ENCODE peak calls at places on chromosomes 2 and 18, in six cellular contexts. D, T, I, Q, G and R are unnamed samples. For H3K36me3, the result is how much of the 10 kb centered on the place peaks cover.

GRCh38 chr2:41962912-41963652 is 84.7 kb upstream of the PKDCC start:
- DNase-seq in G (no peak), T (no peak), I (no peak), Q (no peak), D (no peak), R (no peak)

GRCh38 chr18:78540636-78541400 is 438.8 kb upstream of the SALL3 start:
- DNase-seq in D (no peak), I (no peak), T (no peak), Q (no peak), G (no peak), R (no peak)

GRCh38 chr2:134079373-134079772 is 174.5 kb upstream of the MGAT5 start:
- DNase-seq in G (no peak), D (no peak), T (no peak), I (no peak), Q (no peak), R (no peak)

GRCh38 chr2:100260712-100261620 is 61.3 kb downstream of the LONRF2 start:
- DNase-seq in G (peak), I (peak), Q (peak), T (peak), D (peak), R (peak)

GRCh38 chr2:135996304-135996703 is 10.9 kb upstream of the DARS1 start:
- DNase-seq in T (no peak), G (no peak), Q (no peak), D (no peak), I (no peak), R (no peak)

GRCh38 chr2:63984606-63985359 is 34.4 kb downstream of the VPS54 start:
- DNase-seq in G (no peak), I (no peak), Q (no peak), T (no peak), D (no peak), R (no peak)

GRCh38 chr2:43311276-43311675 is 84.9 kb upstream of the ZFP36L2 start:
- DNase-seq in D (no peak), G (no peak), Q (no peak), T (peak), I (no peak), R (peak)

GRCh38 chr2:237749961-237750360 is 48.6 kb upstream of the RBM44 start:
- DNase-seq in G (no peak), T (no peak), D (no peak), I (no peak), Q (no peak), R (no peak)

GRCh38 chr2:98761267-98761781 is 30.4 kb upstream of the MGAT4A start:
- DNase-seq in I (no peak), Q (no peak), T (no peak), G (peak), D (no peak), R (peak)

GRCh38 chr2:85326406-85326945 is 1.3 kb downstream of the TGOLN2 start:
- DNase-seq in D (no peak), Q (no peak), T (no peak), I (no peak), G (peak), R (peak)

GRCh38 chr2:160491922-160492371 is 1.7 kb downstream of the RBMS1 start:
- DNase-seq in G (no peak), D (no peak), Q (no peak), T (peak), I (no peak), R (peak)

GRCh38 chr18:45777393-45777792 is 48.1 kb upstream of the SIGLEC15 start:
- DNase-seq in G (no peak), I (no peak), Q (no peak), D (no peak), T (peak), R (peak)

GRCh38 chr2:122749347-122749850 is 993.9 kb downstream of the TSN start:
- DNase-seq in G (no peak), T (no peak), I (no peak), Q (no peak), D (no peak), R (peak)

GRCh38 chr2:122753341-122753740 is 997.9 kb downstream of the TSN start:
- DNase-seq in I (no peak), T (no peak), Q (no peak), G (no peak), D (no peak), R (no peak)

GRCh38 chr2:122750095-122750494 is 994.6 kb downstream of the TSN start:
- DNase-seq in D (no peak), T (no peak), I (no peak), Q (no peak), G (no peak), R (no peak)

GRCh38 chr2:122750808-122751207 is 995.4 kb downstream of the TSN start:
- DNase-seq in I (no peak), T (no peak), D (no peak), G (no peak), Q (no peak), R (no peak)

DNA sequence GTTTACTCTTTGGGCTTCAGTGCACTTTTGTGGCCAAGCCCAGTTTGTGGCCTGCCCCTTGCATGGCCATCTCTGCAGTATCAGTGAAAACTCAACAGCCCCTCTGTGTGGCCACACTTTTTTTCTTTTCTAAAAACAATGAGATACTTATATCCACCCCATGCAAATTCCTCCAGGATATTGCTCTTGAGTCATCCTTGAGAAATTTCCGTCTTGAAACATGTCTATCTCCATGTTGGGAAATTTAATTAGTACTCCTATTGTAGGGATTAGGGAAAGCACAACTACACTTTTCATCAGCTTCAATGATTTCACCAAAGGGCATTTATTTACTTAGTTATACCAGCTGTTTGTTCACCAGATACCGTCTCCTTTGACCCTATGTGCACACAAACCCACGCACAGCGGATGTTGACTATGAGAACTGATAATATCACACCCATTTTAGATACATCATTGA is 993.1 kb downstream of the TSN start:
- DNase-seq in I (no peak), T (peak), Q (no peak), G (no peak), D (no peak), R (peak)
- TF ChIP-seq CTCF in I (no peak), T (no peak), Q (no peak), G (no peak), D (no peak), R (no peak)

DNA sequence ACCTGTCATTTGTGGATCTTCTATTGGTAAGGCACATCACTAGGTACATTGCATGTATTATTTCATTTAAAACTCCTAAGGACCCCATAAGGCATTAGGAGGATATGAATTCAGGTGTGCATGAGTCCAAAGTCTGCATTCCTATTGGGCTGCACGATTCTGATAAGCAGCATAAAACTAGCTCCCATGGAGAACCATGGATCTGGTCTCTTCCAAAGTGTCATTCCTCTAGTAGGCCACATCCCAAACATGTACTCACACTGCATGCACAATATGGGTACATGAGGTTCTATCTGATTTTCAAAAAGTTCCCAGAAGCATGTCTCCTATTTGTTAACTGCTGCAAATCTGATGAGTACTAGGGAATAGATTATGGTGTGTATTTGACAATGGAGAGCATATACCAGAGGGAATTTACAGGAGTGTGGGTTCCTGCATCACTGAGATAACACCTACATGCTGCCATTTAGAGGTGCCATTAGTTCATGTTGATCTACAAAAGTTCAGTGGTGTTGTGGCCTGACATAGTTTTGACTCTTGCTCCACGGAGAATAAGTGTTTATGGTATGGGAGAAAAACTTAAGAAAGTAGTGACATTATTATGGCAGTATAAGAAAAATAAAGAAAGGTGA is 11.3 kb downstream of the CYTIP start:
- DNase-seq in Q (no peak), I (no peak), T (no peak), D (no peak), G (no peak), R (no peak)
- H3K36me3 ChIP-seq in Q (under half), I (under half), T (under half), D (under half), G (under half), R (under half)

GRCh38 chr2:86790828-86791561 is at the start of gene CD8A:
- DNase-seq in I (no peak), T (peak), Q (no peak), D (no peak), G (peak), R (peak)

GRCh38 chr2:86789687-86790133 is 1.0 kb downstream of the CD8A start:
- DNase-seq in D (no peak), G (no peak), T (no peak), Q (no peak), I (no peak), R (no peak)

GRCh38 chr2:86791574-86791973 is 861 bp upstream of the CD8A start:
- DNase-seq in I (no peak), D (no peak), T (no peak), G (peak), Q (no peak), R (no peak)

GRCh38 chr2:86788881-86789686 is 1.6 kb downstream of the CD8A start:
- DNase-seq in G (peak), D (no peak), T (no peak), Q (no peak), I (no peak), R (no peak)

GRCh38 chr2:86790134-86790827 is 432 bp downstream of the CD8A start:
- DNase-seq in Q (no peak), G (peak), I (no peak), D (no peak), T (no peak), R (no peak)
- H3K4me3 ChIP-seq in Q (no peak), G (peak), I (no peak), D (peak), T (no peak), R (no peak)

DNA sequence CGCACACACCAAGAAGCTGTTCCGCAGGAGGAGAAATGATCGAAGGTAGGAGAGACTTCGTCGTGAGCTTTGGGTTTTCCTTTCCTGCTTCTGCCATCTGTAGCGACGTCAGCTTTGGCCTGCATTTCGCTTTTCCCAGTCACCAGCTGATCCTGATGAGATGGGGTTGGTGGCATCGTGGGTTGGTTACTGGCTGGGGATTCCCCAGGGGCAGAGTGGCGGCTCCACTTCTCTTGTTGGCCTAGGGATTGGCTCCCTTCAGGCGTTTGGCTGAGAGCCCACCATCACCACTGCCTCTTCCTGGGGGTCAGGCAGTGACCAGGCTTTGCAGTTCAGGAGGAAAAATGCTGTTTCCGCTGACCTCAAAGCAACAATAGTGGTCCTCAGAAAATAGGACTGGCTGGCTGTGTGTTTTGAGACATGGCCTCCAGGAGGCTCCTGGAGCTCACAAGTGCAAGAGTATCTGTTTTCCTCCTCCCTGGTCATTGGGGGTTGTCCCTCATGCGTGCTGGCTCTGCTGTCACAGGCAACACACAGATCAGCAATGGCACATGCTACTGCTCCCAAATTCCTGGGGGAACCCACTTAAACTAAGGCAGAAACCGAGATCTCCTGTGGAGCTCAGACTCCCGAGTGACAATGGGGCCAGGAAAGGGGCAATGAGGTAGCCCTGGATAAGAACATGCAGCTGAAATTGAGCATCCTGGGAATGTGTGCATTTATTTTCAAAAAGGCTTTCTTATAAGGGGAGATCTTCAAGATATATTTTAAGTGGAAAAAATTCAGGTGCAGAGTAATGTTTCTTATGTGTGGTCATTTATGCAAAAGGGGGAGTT is 173.0 kb downstream of the CTIF start:
- DNase-seq in D (no peak), T (peak), I (peak), Q (no peak), G (peak), R (no peak)
- TF ChIP-seq CTCF in D (no peak), T (peak), I (no peak), Q (no peak), G (no peak), R (peak)

GRCh38 chr18:80135136-80135535 is 26.1 kb downstream of the ADNP2 start:
- DNase-seq in T (no peak), Q (no peak), D (no peak), I (no peak), G (no peak), R (no peak)

GRCh38 chr18:80136679-80137078 is 27.6 kb downstream of the ADNP2 start:
- DNase-seq in T (no peak), G (no peak), D (no peak), I (no peak), Q (no peak), R (no peak)

GRCh38 chr18:80140455-80140985 is 31.5 kb downstream of the ADNP2 start:
- DNase-seq in Q (no peak), I (no peak), T (no peak), G (no peak), D (no peak), R (no peak)

GRCh38 chr18:80137976-80138375 is 28.9 kb downstream of the ADNP2 start:
- DNase-seq in T (no peak), Q (no peak), D (no peak), G (no peak), I (no peak), R (no peak)

DNA sequence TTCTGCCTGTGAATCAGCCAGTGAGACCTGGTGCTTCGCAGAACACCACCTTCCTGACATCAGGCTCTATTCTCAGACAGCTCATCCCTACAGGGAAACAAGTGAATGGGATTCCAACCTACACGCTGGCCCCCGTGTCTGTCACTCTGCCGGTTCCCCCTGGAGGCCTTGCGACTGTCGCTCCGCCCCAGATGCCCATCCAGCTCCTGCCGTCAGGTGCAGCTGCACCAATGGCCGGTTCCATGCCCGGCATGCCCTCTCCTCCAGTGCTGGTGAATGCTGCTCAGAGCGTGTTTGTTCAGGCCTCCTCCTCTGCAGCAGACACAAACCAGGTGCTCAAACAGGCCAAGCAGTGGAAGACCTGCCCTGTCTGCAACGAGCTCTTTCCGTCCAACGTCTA is 28.1 kb downstream of the ADNP2 start:
- DNase-seq in G (no peak), D (no peak), I (no peak), T (no peak), Q (no peak), R (no peak)
- H3K36me3 ChIP-seq in G (half or more), D (half or more), I (under half), T (under half), Q (under half), R (under half)

DNA sequence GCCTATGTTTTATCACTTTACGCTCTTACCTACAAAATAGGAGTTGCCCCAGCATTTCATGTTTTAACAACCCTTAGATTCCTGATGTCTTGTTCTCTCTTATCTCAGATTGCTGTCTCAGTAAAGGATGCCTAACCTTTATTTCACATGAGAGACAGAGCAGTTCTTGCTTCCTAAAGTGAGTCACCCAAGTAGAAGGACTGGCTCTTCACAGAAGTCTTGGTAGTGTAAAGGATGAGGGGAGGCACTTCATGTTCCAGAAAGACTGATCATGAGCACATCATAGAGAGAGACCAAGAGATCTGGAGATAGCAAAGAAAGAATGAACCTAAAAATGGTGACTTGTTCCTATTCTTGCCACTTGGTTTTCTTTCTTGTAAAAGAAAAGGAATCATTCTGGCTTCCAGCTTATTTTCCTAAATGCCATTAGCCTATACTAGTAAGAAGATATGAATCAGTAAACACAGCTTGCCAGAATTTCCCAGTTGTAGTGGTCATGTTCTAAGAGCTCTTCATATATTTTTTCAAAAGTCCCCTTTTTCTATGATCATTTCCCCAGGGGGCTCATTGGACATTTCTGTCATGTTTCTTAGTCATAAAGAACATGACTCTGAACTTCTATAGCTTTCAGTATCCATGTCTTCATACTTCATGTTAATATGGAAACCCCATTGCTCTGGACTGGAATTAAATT is 54.9 kb downstream of the MAPRE2 start:
- DNase-seq in D (no peak), T (peak), G (no peak), Q (no peak), I (no peak), R (peak)
- H3K4me3 ChIP-seq in D (no peak), T (no peak), G (no peak), Q (no peak), I (no peak), R (no peak)

DNA sequence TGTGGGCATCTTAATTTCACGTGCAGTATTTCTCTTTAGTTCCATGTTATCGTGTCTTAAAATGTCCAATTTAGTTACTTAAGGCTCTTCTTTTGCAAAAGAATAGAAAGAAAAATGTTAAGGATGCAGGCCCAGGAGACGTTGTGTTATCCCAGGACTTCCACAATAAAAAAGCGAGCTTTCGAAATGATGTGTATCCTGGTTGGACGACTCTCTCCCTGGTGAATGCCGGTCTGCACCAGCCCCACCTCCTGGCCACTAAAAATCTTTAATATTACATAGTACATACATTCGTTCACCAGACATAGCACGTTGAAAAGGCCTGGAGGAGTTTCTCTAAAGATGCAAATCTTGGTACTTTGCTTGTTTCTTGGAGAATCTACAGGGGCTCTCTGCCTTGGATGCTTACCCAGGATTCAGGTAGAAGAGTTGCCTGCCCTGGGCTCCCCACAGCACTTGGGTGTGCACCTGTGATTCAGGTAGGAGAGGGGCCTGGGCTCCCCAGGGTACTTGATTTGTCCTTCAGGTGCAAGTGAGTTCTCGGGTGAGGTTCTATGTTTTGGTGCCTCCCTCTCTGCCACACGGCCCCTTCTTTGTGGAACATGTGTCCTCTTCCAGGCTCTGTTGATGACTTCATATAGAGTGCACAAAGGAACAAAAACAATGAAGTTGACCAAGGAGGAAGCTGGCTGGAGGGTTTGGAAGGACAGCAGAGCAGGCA is 26.6 kb downstream of the TWIST2 start:
- DNase-seq in I (no peak), T (no peak), G (peak), Q (no peak), D (no peak), R (no peak)
- TF ChIP-seq CTCF in I (no peak), T (no peak), G (no peak), Q (no peak), D (no peak), R (no peak)

DNA sequence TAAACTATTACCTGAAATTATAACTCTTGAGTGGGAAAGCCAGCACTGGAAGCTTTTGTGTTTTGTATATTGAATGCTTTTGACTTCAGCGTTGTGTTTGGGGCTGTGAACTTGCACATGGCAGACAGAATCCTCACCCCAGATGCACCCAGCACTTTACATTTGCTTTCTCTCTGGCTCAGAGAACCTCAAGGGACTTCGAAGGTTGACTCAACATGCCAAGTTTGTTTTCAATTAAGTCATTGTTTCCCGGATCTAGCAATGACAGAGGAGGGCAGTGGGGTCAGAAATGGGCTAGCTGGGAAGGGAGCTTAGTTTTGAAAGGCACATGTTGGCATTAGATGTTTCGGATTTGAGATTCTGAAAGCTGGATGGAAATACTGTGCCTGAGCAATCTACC is 22.4 kb downstream of the TET3 start:
- DNase-seq in D (no peak), Q (no peak), T (no peak), I (no peak), G (no peak), R (no peak)
- H3K36me3 ChIP-seq in D (under half), Q (under half), T (under half), I (under half), G (under half), R (under half)